ENCODE peak calls at places on chromosomes 4 and X, in four cellular contexts. X, S, U and B are unnamed samples.
A peak's percentile ranks its signal among the peaks of the same experiment; 100 is the strongest.

GRCh38 chr4:914531-914930 is 17.6 kb downstream of the GAK start:
- DNase-seq in U (no peak), S (no peak), X (no peak), B (no peak)

GRCh38 chrX:97026406-97026805 is 142.7 kb downstream of the RPA4 start:
- DNase-seq in S (no peak), X (no peak), U (no peak), B (no peak)

GRCh38 chr4:73589261-73589847 is 30.9 kb downstream of the RASSF6 start:
- DNase-seq in U (peak; percentile 50), X (no peak), S (no peak), B (no peak)

GRCh38 chr4:175833574-175834350 is 21.7 kb upstream of the GPM6A start:
- DNase-seq in X (no peak), S (no peak), U (no peak), B (no peak)

GRCh38 chr4:89300490-89300889 is 7.1 kb downstream of the GPRIN3 start:
- DNase-seq in S (no peak), U (no peak), X (no peak), B (no peak)

GRCh38 chr4:137955615-137956014 is 286.5 kb downstream of the SLC7A11 start:
- DNase-seq in U (no peak), X (no peak), S (no peak), B (no peak)

GRCh38 chrX:103396186-103396585 is 19.8 kb downstream of the BEX3 start:
- DNase-seq in S (no peak), U (no peak), X (no peak), B (no peak)

GRCh38 chr4:10180927-10181744 is 64.5 kb upstream of the WDR1 start:
- DNase-seq in U (no peak), X (no peak), S (peak; percentile 61), B (peak; percentile 97)

GRCh38 chr4:24690436-24690835 is 104.9 kb upstream of the SOD3 start:
- DNase-seq in U (no peak), X (no peak), S (no peak), B (no peak)

GRCh38 chrX:16429391-16429790 is 220.6 kb upstream of the S100G start:
- DNase-seq in S (no peak), U (no peak), X (no peak), B (no peak)

GRCh38 chrX:72498782-72499181 is 73.9 kb downstream of the HDAC8 start:
- DNase-seq in U (no peak), X (no peak), S (no peak), B (peak; percentile 66)

GRCh38 chrX:152600853-152601635 is 36.7 kb upstream of the GABRQ start:
- DNase-seq in U (no peak), S (no peak), X (no peak), B (no peak)

GRCh38 chr4:111399523-111400135 is 745.6 kb upstream of the FAM241A start:
- DNase-seq in U (no peak), X (no peak), S (no peak), B (no peak)

GRCh38 chr4:41692717-41693345 is 55.7 kb downstream of the PHOX2B start:
- DNase-seq in U (peak; percentile 18), X (peak; percentile 5), S (peak; percentile 46), B (peak; percentile 79)

GRCh38 chr4:53361451-53361850 is 4.4 kb downstream of the SCFD2 start:
- DNase-seq in X (no peak), S (no peak), U (no peak), B (no peak)

GRCh38 chr4:83371235-83371634 is 36.6 kb upstream of the HPSE start:
- DNase-seq in U (no peak), X (no peak), S (no peak), B (no peak)

GRCh38 chr4:2935762-2936743 is 27.2 kb downstream of the NOP14 start:
- DNase-seq in S (peak; percentile 94), X (no peak), U (no peak), B (peak; percentile 80)

GRCh38 chrX:17680732-17681413 is 56.4 kb upstream of the SCML1 start:
- DNase-seq in S (no peak), X (no peak), U (no peak), B (no peak)

GRCh38 chrX:53262918-53263394 is 18.4 kb downstream of the IQSEC2 start:
- DNase-seq in U (no peak), S (peak; percentile 34), X (no peak), B (peak; percentile 85)

GRCh38 chr4:148849581-148849980 is 407.4 kb upstream of the NR3C2 start:
- DNase-seq in U (no peak), S (no peak), X (no peak), B (no peak)

GRCh38 chrX:24294619-24295018 is 19.2 kb downstream of the SUPT20HL2 start:
- DNase-seq in S (peak; percentile 64), X (no peak), U (no peak), B (peak; percentile 55)

GRCh38 chrX:128975716-128976115 is 547.6 kb downstream of the SMARCA1 start:
- DNase-seq in S (peak; percentile 19), U (no peak), X (no peak), B (peak; percentile 33)

GRCh38 chr4:32145987-32146386 is 1425.8 kb downstream of the PCDH7 start:
- DNase-seq in X (no peak), U (no peak), S (no peak), B (no peak)

GRCh38 chr4:146957252-146957651 is 11.6 kb upstream of the TTC29 start:
- DNase-seq in U (no peak), X (no peak), S (no peak), B (no peak)

GRCh38 chr4:148515248-148515647 is 73.0 kb upstream of the NR3C2 start:
- DNase-seq in X (no peak), U (no peak), S (no peak), B (no peak)

GRCh38 chr4:176276710-176277109 is 7.7 kb upstream of the ASB5 start:
- DNase-seq in S (no peak), U (no peak), X (no peak), B (no peak)

GRCh38 chr4:115360441-115360840 is 247.0 kb upstream of the NDST4 start:
- DNase-seq in U (no peak), X (no peak), S (no peak), B (no peak)

GRCh38 chr4:145904413-145905177 is 34.0 kb downstream of the ZNF827 start:
- DNase-seq in U (no peak), S (no peak), X (no peak), B (no peak)

GRCh38 chr4:80577991-80578390 is 242.5 kb downstream of the CFAP299 start:
- DNase-seq in S (no peak), X (no peak), U (no peak), B (no peak)

GRCh38 chrX:45172890-45173289 is 27.8 kb downstream of the DIPK2B start:
- DNase-seq in S (no peak), X (no peak), U (peak; percentile 8), B (peak; percentile 69)

GRCh38 chrX:12974217-12974796 is 603 bp upstream of the TMSB4X start:
- DNase-seq in X (no peak), S (peak; percentile 72), U (no peak), B (peak; percentile 91)

GRCh38 chrX:2301901-2302300 is 198.9 kb downstream of the DHRSX start:
- DNase-seq in X (no peak), S (no peak), U (no peak), B (no peak)

GRCh38 chr4:37682701-37683401 is 3.3 kb downstream of the RELL1 start:
- DNase-seq in S (peak; percentile 51), U (no peak), X (no peak), B (peak; percentile 56)

GRCh38 chr4:166506051-166506450 is 633.0 kb downstream of the TLL1 start:
- DNase-seq in S (no peak), U (no peak), X (no peak), B (no peak)

GRCh38 chr4:55444822-55445221 is 49.1 kb downstream of the TMEM165 start:
- DNase-seq in U (no peak), S (peak; percentile 11), X (no peak), B (peak; percentile 31)

GRCh38 chr4:46975841-46976551 is 17.4 kb downstream of the GABRA4 start:
- DNase-seq in S (no peak), U (no peak), X (no peak), B (peak; percentile 41)

GRCh38 chr4:23456864-23457263 is 433.0 kb downstream of the PPARGC1A start:
- DNase-seq in S (no peak), U (no peak), X (no peak), B (no peak)

GRCh38 chr4:23458061-23458460 is 431.8 kb downstream of the PPARGC1A start:
- DNase-seq in U (no peak), X (no peak), S (no peak), B (no peak)

GRCh38 chr4:23455482-23455881 is 434.4 kb downstream of the PPARGC1A start:
- DNase-seq in S (no peak), U (no peak), X (no peak), B (peak; percentile 23)
- TF ChIP-seq CTCF in S (no peak), U (no peak), X (no peak), B (peak; percentile 21)

DNA sequence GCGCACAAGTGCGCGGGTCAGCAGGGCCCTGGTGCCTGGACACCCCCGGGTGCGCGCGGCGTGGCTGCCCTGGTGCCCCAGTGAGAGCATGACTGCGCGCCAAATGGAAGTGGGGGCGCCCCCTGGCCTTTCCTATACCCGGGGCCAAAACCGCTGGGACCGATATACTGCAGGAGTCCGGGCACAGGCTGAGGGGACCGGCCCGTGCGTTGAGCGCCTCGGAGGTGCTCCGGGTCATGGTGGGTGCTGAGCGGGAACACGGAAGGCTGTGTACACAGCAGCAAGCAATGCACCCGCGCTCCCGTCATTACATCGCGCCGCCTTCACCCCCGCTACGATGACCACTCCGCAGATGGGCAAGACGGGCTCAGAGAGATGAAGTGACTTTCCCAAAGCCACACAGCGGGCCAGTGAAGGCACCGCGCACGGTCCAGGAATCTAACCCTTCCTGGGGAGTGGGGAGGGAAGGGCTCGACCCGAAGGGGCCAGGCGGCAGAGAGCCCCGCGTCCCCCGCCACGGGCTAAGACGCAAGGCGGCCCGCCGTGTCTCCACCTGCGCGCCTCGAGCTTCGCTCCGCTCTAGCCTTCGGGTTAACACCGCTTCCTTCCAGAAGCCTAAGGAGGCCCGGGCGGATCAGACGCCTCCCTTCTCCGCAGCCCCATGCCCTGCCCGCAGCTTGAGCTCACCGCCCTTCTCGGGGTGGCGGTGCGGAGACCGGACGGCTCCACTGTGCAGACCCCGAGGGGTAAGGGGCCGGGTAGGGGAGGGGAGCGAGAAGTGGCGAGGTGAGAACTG is 11.3 kb downstream of the HMX1 start:
- DNase-seq in U (no peak), S (no peak), X (no peak), B (no peak)
- TF ChIP-seq CTCF in U (no peak), S (no peak), X (no peak), B (no peak)

GRCh38 chrX:40502688-40503087 is 78.1 kb upstream of the ATP6AP2 start:
- DNase-seq in U (no peak), X (no peak), S (no peak), B (no peak)

GRCh38 chrX:40508560-40508959 is 72.2 kb upstream of the ATP6AP2 start:
- DNase-seq in S (no peak), X (no peak), U (no peak), B (no peak)

GRCh38 chrX:40504801-40505605 is 75.8 kb upstream of the ATP6AP2 start:
- DNase-seq in U (peak; percentile 30), S (no peak), X (no peak), B (no peak)

GRCh38 chrX:40501456-40501855 is 79.3 kb upstream of the ATP6AP2 start:
- DNase-seq in S (no peak), U (no peak), X (no peak), B (no peak)

GRCh38 chrX:40503094-40503493 is 77.7 kb upstream of the ATP6AP2 start:
- DNase-seq in X (no peak), U (no peak), S (no peak), B (no peak)
- TF ChIP-seq CTCF in X (no peak), U (no peak), S (no peak), B (no peak)

DNA sequence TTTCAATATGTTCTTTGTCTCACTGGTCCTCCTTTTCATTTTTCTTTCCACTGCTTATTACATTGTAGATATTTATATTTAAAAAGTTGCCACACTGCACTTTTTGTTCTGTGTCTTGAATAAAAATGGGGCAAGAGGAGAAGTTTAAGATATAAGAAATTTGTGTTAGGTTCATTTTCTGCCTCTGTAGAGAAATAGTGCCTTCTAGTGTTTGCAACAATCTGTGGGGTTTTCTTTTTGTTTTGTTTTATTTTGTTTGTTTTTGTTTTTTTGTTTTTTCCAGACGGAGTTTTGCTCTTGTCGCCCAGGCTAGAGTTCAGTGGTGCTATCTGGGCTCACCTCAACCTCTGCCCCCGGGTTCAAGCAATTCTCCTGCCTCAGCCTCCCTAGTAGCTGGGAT is 20.1 kb upstream of the SMIM14 start:
- DNase-seq in S (no peak), X (no peak), U (no peak), B (no peak)
- TF ChIP-seq CTCF in S (no peak), X (peak; percentile 14), U (peak; percentile 40), B (peak; percentile 7)